ENCODE peak calls at places on chromosome 10, in four cellular contexts. T is heart right ventricle, Z is HepG2, W is PC-9. P is an unnamed sample. For H3K4me1, the result is how much of the 10 kb centered on the place peaks cover.

GRCh38 chr10:48470893-48471805 is 133.7 kb downstream of the ARHGAP22 start:
- DNase-seq in T (no peak), Z (no peak), W (no peak), P (peak)

GRCh38 chr10:86756511-86757109 is at the start of gene BMPR1A:
- DNase-seq in T (no peak), Z (no peak), W (peak), P (peak)

GRCh38 chr10:31830887-31831286 is 97.7 kb downstream of the ARHGAP12 start:
- DNase-seq in T (no peak), Z (no peak), W (no peak), P (no peak)

GRCh38 chr10:60917331-60918280 is 26.4 kb downstream of the RHOBTB1 start:
- DNase-seq in T (no peak), Z (no peak), W (no peak), P (no peak)

GRCh38 chr10:34351161-34351560 is 463.9 kb downstream of the PARD3 start:
- DNase-seq in T (no peak), Z (no peak), W (no peak), P (no peak)

GRCh38 chr10:97333351-97333600 is 1.3 kb downstream of the FRAT2 start:
- DNase-seq in T (no peak), Z (no peak), W (no peak), P (peak)

GRCh38 chr10:5589963-5590511 is 65.3 kb downstream of the CALML3 start:
- DNase-seq in T (no peak), Z (no peak), W (peak), P (peak)

GRCh38 chr10:8150401-8150905 is 96.0 kb downstream of the GATA3 start:
- DNase-seq in T (no peak), Z (no peak), W (no peak), P (no peak)

GRCh38 chr10:46236941-46237681 is 49.7 kb upstream of the ANTXRL start:
- DNase-seq in T (no peak), Z (no peak), W (no peak), P (no peak)

GRCh38 chr10:116815641-116816415 is 33.5 kb upstream of the ENO4 start:
- DNase-seq in T (no peak), Z (no peak), W (no peak), P (peak)

GRCh38 chr10:99870051-99870730 is 87.8 kb downstream of the ABCC2 start:
- DNase-seq in T (no peak), Z (no peak), W (no peak), P (peak)

GRCh38 chr10:33258951-33259350 is 75.5 kb downstream of the NRP1 start:
- DNase-seq in T (no peak), Z (no peak), W (no peak), P (peak)

GRCh38 chr10:28429573-28430216 is 103.2 kb upstream of the WAC start:
- DNase-seq in T (no peak), Z (peak), W (no peak), P (no peak)

GRCh38 chr10:100825325-100825875 is 80.0 kb downstream of the PAX2 start:
- DNase-seq in T (no peak), Z (no peak), W (no peak), P (peak)

GRCh38 chr10:75972494-75973276 is 541.3 kb downstream of the LRMDA start:
- DNase-seq in T (no peak), Z (no peak), W (no peak), P (no peak)

GRCh38 chr10:70685461-70685911 is 13.2 kb downstream of the ADAMTS14 start:
- DNase-seq in T (no peak), Z (peak), W (no peak), P (peak)

GRCh38 chr10:61882621-61883375 is 18.7 kb upstream of the ARID5B start:
- DNase-seq in T (no peak), Z (no peak), W (no peak), P (no peak)

GRCh38 chr10:24951201-24952145 is 933 bp downstream of the PRTFDC1 start:
- DNase-seq in T (no peak), Z (no peak), W (peak), P (peak)

GRCh38 chr10:73866621-73867020 is 7.7 kb downstream of the CAMK2G start:
- DNase-seq in T (no peak), Z (no peak), W (no peak), P (no peak)
- H3K4me1 ChIP-seq in T (half or more), Z (under half), W (under half), P (under half)

GRCh38 chr10:114648368-114648767 is 9.7 kb downstream of the ABLIM1 start:
- DNase-seq in T (no peak), Z (peak), W (peak), P (no peak)
- H3K27ac ChIP-seq in T (peak), Z (no peak), W (no peak), P (no peak)

DNA sequence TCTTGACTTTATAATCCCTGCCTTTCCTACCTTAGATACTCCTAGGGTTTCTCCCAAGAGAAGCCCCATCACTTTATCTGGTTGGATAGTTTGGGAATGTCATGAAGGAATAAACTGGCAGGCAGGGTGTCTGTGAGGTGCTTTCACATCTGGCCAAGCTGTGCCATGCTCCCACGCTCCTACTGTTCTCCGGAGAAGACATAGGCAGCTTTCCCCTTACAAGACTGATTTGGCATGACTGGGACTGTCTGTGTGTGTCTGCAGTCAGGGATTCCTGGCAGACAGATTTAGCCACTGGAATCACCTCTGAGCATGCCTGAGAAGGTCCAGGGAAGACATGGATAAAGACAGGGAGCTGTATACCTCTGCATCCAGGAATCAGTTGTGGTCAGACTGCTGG is 45.3 kb downstream of the HK1 start:
- DNase-seq in T (no peak), Z (no peak), W (no peak), P (peak)
- H3K4me1 ChIP-seq in T (half or more), Z (under half), W (half or more), P (under half)

DNA sequence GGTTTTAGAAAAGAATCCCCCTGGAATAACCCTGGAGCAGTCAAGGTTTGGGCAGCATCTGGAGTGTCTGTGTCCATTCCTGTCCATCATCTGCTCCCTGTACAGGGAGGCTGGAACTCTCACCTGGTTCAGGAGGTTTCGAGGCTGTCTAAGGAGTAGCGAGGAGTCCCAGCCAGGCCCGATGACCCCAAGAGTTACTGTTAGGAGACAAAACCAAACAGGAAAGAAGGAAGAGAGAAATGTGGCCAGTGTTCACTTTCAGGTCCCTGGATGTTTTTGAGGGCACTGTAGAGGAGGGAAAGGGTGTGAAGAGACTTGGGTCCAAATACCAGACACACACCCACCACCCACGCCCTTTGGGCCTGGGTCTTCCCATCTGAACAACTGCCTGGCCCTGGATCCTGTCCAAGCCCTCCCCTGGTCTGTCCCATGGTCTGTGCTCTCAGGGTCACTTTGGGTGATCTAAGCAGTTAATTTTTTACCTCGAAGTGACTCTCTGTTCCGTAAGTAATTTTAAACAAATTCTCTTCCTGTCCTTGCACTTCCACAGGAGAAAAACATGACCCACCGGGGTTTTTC is 117.1 kb downstream of the ZMIZ1 start:
- DNase-seq in T (no peak), Z (peak), W (no peak), P (no peak)
- H3K27ac ChIP-seq in T (peak), Z (peak), W (no peak), P (peak)

GRCh38 chr10:108791794-108792474 is 1131.4 kb downstream of the XPNPEP1 start:
- DNase-seq in T (no peak), Z (no peak), W (no peak), P (no peak)

GRCh38 chr10:108791030-108791429 is 1132.3 kb downstream of the XPNPEP1 start:
- DNase-seq in T (no peak), Z (no peak), W (no peak), P (no peak)

GRCh38 chr10:108789911-108790310 is 1133.4 kb downstream of the XPNPEP1 start:
- DNase-seq in T (no peak), Z (no peak), W (no peak), P (no peak)

GRCh38 chr10:108787932-108788331 is 1135.4 kb downstream of the XPNPEP1 start:
- DNase-seq in T (no peak), Z (no peak), W (no peak), P (no peak)

DNA sequence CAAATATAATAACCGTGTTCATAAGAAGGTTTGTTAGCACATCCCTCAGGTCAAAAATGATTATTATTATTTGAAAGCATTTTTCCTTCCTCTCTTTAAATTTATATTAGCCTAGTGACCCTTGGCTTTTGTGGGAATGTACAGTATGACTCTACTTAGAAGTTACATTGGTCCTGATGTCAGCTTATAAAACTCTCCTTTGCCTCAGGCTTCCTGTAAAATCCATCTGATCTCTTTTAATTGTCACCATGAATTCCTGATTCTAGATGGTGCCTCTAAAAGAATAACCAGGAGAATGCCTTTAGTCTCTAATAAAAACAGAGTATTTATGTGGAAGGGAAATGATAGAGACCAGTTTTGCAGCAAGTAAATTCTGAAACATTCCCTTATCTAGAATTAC is 1134.4 kb downstream of the XPNPEP1 start:
- DNase-seq in T (no peak), Z (no peak), W (no peak), P (no peak)
- H3K4me1 ChIP-seq in T (under half), Z (under half), W (under half), P (under half)

DNA sequence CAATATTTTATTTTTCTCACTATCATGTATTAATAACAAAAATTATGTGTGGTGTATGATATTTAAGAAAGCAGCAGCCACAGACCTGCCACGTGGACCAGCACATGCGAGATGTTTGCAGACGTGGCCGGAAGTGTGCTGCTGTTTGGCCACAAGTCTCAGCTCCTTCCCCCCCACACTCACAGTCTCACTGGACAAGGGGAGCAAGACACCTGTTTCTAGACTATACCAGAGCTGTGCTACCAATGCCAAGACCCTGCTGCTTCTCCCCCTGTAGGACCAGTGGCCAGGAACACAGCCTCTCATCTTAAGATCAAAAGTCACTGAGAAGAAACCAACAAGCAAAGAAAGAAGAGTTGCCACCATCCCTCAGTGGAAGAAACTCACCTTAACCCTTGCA is 258.9 kb upstream of the PPP2R2D start:
- DNase-seq in T (no peak), Z (no peak), W (no peak), P (no peak)
- H3K27ac ChIP-seq in T (no peak), Z (no peak), W (no peak), P (no peak)

GRCh38 chr10:22612316-22612715 is 102.1 kb downstream of the PIP4K2A start:
- DNase-seq in T (no peak), Z (no peak), W (no peak), P (no peak)
- H3K4me1 ChIP-seq in T (half or more), Z (under half), W (under half), P (under half)

GRCh38 chr10:95277614-95278013 is 13.2 kb downstream of the PDLIM1 start:
- DNase-seq in T (no peak), Z (no peak), W (no peak), P (no peak)
- H3K27ac ChIP-seq in T (peak), Z (peak), W (no peak), P (no peak)